ENCODE peak calls at places on chromosomes 2 and 18, in four cellular contexts. N is activated naive CD8-positive, alpha-beta T cell treated with anti-CD3 and anti-CD28 coated beads, Interleukin-2, amount 50 U/mL, for 24 hours; F is activated naive CD4-positive, alpha-beta T cell; T is activated CD8-positive, alpha-beta memory T cell treated with anti-CD3 and anti-CD28 coated beads for 48 hours. I is an unnamed sample.
A peak's percentile ranks its signal among the peaks of the same experiment; 100 is the strongest.

GRCh38 chr2:145047554-145047953 is 527.6 kb upstream of the ZEB2 start:
- DNase-seq in N (no peak), F (no peak), T (no peak), I (no peak)

GRCh38 chr18:38644875-38645641 is 1079.5 kb upstream of the CELF4 start:
- DNase-seq in N (no peak), T (no peak), F (no peak), I (no peak)

GRCh38 chr2:1617425-1618021 is 126.8 kb downstream of the PXDN start:
- DNase-seq in T (no peak), N (no peak), F (no peak), I (no peak)

GRCh38 chr18:45793295-45793965 is 32.0 kb upstream of the SIGLEC15 start:
- DNase-seq in N (no peak), T (no peak), F (no peak), I (no peak)

GRCh38 chr2:204329532-204329931 is 215.7 kb upstream of the PARD3B start:
- DNase-seq in F (no peak), T (no peak), N (no peak), I (no peak)

GRCh38 chr18:36655074-36655473 is 173.7 kb downstream of the TPGS2 start:
- DNase-seq in F (no peak), N (no peak), T (no peak), I (no peak)

GRCh38 chr18:46224181-46224775 is 120.1 kb downstream of the HAUS1 start:
- DNase-seq in T (no peak), F (no peak), N (no peak), I (no peak)

GRCh38 chr2:54106631-54107454 is 8.6 kb upstream of the ACYP2 start:
- DNase-seq in T (no peak), N (peak; percentile 27), F (no peak), I (no peak)

GRCh38 chr18:12159446-12159845 is 65.8 kb downstream of the ANKRD62 start:
- DNase-seq in F (no peak), N (no peak), T (no peak), I (no peak)

I was measured in GOT3.